ENCODE peak calls at places on chromosomes 13 and 19, in five cellular contexts. One of them, this sample, is unnamed.

GRCh38 chr19:38671654-38672053 is 24.2 kb downstream of the ACTN4 start:
- DNase-seq in PC-3: no peak
- DNase-seq in neuronal stem cell: no peak
- DNase-seq in hepatocyte: no peak
- DNase-seq in neural progenitor cell: no peak
- DNase-seq in this sample: peak

GRCh38 chr13:111978536-111978935 is 88.4 kb upstream of the SOX1 start:
- DNase-seq in PC-3: no peak
- DNase-seq in neuronal stem cell: no peak
- DNase-seq in hepatocyte: no peak
- DNase-seq in neural progenitor cell: no peak
- DNase-seq in this sample: no peak

GRCh38 chr13:33870046-33870668 is 52.2 kb downstream of the RFC3 start:
- DNase-seq in PC-3: no peak
- DNase-seq in neuronal stem cell: no peak
- DNase-seq in hepatocyte: no peak
- DNase-seq in neural progenitor cell: no peak
- DNase-seq in this sample: no peak

GRCh38 chr13:44274838-44275237 is 98.8 kb upstream of the SERP2 start:
- DNase-seq in PC-3: no peak
- DNase-seq in neuronal stem cell: no peak
- DNase-seq in hepatocyte: peak
- DNase-seq in neural progenitor cell: no peak
- DNase-seq in this sample: no peak

GRCh38 chr13:90918551-90918950 is 428.9 kb upstream of the MIR17HG start:
- DNase-seq in PC-3: peak
- DNase-seq in neuronal stem cell: no peak
- DNase-seq in hepatocyte: peak
- DNase-seq in neural progenitor cell: no peak
- DNase-seq in this sample: no peak

GRCh38 chr19:310781-311496 is 19.7 kb upstream of the PLPP2 start:
- DNase-seq in PC-3: no peak
- DNase-seq in neuronal stem cell: no peak
- DNase-seq in hepatocyte: no peak
- DNase-seq in neural progenitor cell: no peak
- DNase-seq in this sample: no peak

GRCh38 chr13:101465877-101466276 is 13.4 kb downstream of the ITGBL1 start:
- DNase-seq in PC-3: peak
- DNase-seq in neuronal stem cell: no peak
- DNase-seq in hepatocyte: no peak
- DNase-seq in neural progenitor cell: no peak
- DNase-seq in this sample: peak

GRCh38 chr13:113982296-113982661 is 8.4 kb upstream of the C13orf46 start:
- DNase-seq in PC-3: no peak
- DNase-seq in neuronal stem cell: no peak
- DNase-seq in hepatocyte: no peak
- DNase-seq in neural progenitor cell: no peak
- DNase-seq in this sample: no peak

GRCh38 chr19:45860359-45861259 is 2.3 kb downstream of the SYMPK start:
- DNase-seq in PC-3: peak
- DNase-seq in neuronal stem cell: no peak
- DNase-seq in hepatocyte: no peak
- DNase-seq in neural progenitor cell: no peak
- DNase-seq in this sample: no peak

GRCh38 chr19:3216874-3217273 is 7.6 kb upstream of the CELF5 start:
- DNase-seq in PC-3: no peak
- DNase-seq in neuronal stem cell: no peak
- DNase-seq in hepatocyte: no peak
- DNase-seq in neural progenitor cell: no peak
- DNase-seq in this sample: no peak

GRCh38 chr13:79317856-79318255 is 88.2 kb downstream of the RBM26 start:
- DNase-seq in PC-3: no peak
- DNase-seq in neuronal stem cell: no peak
- DNase-seq in hepatocyte: no peak
- DNase-seq in neural progenitor cell: no peak
- DNase-seq in this sample: no peak

GRCh38 chr19:5103061-5103701 is 134.3 kb downstream of the KDM4B start:
- DNase-seq in PC-3: no peak
- DNase-seq in neuronal stem cell: no peak
- DNase-seq in hepatocyte: peak
- DNase-seq in neural progenitor cell: no peak
- DNase-seq in this sample: peak

GRCh38 chr13:52319876-52320275 is 86.1 kb downstream of the THSD1 start:
- DNase-seq in PC-3: peak
- DNase-seq in neuronal stem cell: no peak
- DNase-seq in hepatocyte: no peak
- DNase-seq in neural progenitor cell: no peak
- DNase-seq in this sample: no peak

GRCh38 chr19:11507370-11508078 is 1.9 kb upstream of the ZNF653 start:
- DNase-seq in PC-3: no peak
- DNase-seq in neuronal stem cell: no peak
- DNase-seq in hepatocyte: no peak
- DNase-seq in neural progenitor cell: no peak
- DNase-seq in this sample: no peak

GRCh38 chr13:41854758-41855157 is 106.2 kb downstream of the VWA8 start:
- DNase-seq in PC-3: no peak
- DNase-seq in neuronal stem cell: no peak
- DNase-seq in hepatocyte: no peak
- DNase-seq in neural progenitor cell: no peak
- DNase-seq in this sample: no peak

GRCh38 chr13:31912641-31913401 is 118.8 kb upstream of the FRY start:
- DNase-seq in PC-3: peak
- DNase-seq in neuronal stem cell: no peak
- DNase-seq in hepatocyte: no peak
- DNase-seq in neural progenitor cell: no peak
- DNase-seq in this sample: no peak

GRCh38 chr19:8366121-8366581 is 2.2 kb downstream of the ANGPTL4 start:
- DNase-seq in PC-3: no peak
- DNase-seq in neuronal stem cell: no peak
- DNase-seq in hepatocyte: no peak
- DNase-seq in neural progenitor cell: no peak
- DNase-seq in this sample: no peak

GRCh38 chr19:11452814-11453335 is 17.4 kb downstream of the PRKCSH start:
- DNase-seq in PC-3: no peak
- DNase-seq in neuronal stem cell: no peak
- DNase-seq in hepatocyte: no peak
- DNase-seq in neural progenitor cell: no peak
- DNase-seq in this sample: no peak

GRCh38 chr13:104592127-104592526 is 1525.9 kb upstream of the SLC10A2 start:
- DNase-seq in PC-3: peak
- DNase-seq in neuronal stem cell: no peak
- DNase-seq in hepatocyte: peak
- DNase-seq in neural progenitor cell: no peak
- DNase-seq in this sample: peak

GRCh38 chr19:45508931-45509691 is 1.8 kb downstream of the VASP start:
- DNase-seq in PC-3: peak
- DNase-seq in neuronal stem cell: peak
- DNase-seq in hepatocyte: peak
- DNase-seq in neural progenitor cell: peak
- DNase-seq in this sample: peak

GRCh38 chr19:34497112-34497805 is 15.7 kb downstream of the WTIP start:
- DNase-seq in PC-3: no peak
- DNase-seq in neuronal stem cell: no peak
- DNase-seq in hepatocyte: no peak
- DNase-seq in neural progenitor cell: no peak
- DNase-seq in this sample: no peak

GRCh38 chr19:14349426-14349825 is 31.8 kb upstream of the ADGRE5 start:
- DNase-seq in PC-3: no peak
- DNase-seq in neuronal stem cell: no peak
- DNase-seq in hepatocyte: no peak
- DNase-seq in neural progenitor cell: no peak
- DNase-seq in this sample: no peak

GRCh38 chr13:72727417-72728289 is at the start of the genes BORA and MZT1:
- DNase-seq in PC-3: peak
- DNase-seq in neuronal stem cell: peak
- DNase-seq in hepatocyte: peak
- DNase-seq in neural progenitor cell: peak
- DNase-seq in this sample: peak

GRCh38 chr13:72728290-72728605 is 525 bp downstream of the BORA start:
- DNase-seq in PC-3: no peak
- DNase-seq in neuronal stem cell: no peak
- DNase-seq in hepatocyte: no peak
- DNase-seq in neural progenitor cell: no peak
- DNase-seq in this sample: peak

DNA sequence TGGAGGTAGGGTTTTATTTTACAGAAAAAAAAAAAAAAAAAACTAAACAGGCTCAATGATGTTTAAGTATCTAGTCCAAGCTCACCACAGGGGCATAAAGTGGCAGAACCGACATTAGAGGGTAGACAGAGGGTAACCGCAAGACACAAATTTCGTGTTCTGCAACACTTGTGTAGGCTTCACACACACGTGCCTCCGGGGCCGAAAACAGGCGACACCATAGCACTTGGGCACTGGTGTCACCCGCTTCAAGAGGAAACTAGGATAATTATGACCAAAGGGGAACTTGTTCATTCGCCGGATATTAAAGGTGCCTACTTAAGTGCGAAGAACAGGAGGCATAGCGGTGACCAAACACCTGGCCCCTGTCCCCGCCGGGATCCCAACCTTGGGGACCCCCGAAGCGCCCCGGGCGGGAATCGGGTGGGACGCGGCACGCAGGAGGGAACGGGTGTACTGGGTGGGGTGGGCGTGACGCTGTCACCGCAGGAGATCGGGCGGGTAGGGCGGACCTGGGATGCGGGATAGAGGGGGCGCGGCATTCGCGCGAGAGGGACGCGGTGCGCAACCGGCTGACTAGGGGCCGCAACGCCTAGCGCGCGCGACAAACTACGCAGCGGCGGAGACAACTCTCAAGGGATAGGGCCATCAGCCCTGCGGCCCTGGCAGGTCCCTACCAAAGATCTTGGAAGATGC is 560 bp downstream of the MZT1 start:
- DNase-seq in PC-3: peak
- DNase-seq in neuronal stem cell: peak
- DNase-seq in hepatocyte: peak
- DNase-seq in neural progenitor cell: peak
- DNase-seq in this sample: no peak
- H3K4me2 ChIP-seq in PC-3: peak
- H3K4me2 ChIP-seq in neuronal stem cell: peak
- H3K4me2 ChIP-seq in hepatocyte: peak
- H3K4me2 ChIP-seq in neural progenitor cell: peak
- H3K4me2 ChIP-seq in this sample: peak

GRCh38 chr19:50768289-50768688 is 2.0 kb upstream of the GPR32 start:
- DNase-seq in PC-3: no peak
- DNase-seq in neuronal stem cell: no peak
- DNase-seq in hepatocyte: no peak
- DNase-seq in neural progenitor cell: no peak
- DNase-seq in this sample: no peak
- H3K4me2 ChIP-seq in PC-3: no peak
- H3K4me2 ChIP-seq in neuronal stem cell: no peak
- H3K4me2 ChIP-seq in hepatocyte: no peak
- H3K4me2 ChIP-seq in neural progenitor cell: no peak
- H3K4me2 ChIP-seq in this sample: no peak

GRCh38 chr13:75365724-75366173 is 116.2 kb downstream of the TBC1D4 start:
- DNase-seq in PC-3: peak
- DNase-seq in neuronal stem cell: no peak
- DNase-seq in hepatocyte: no peak
- DNase-seq in neural progenitor cell: no peak
- DNase-seq in this sample: peak

GRCh38 chr13:75363371-75363770 is 118.6 kb downstream of the TBC1D4 start:
- DNase-seq in PC-3: no peak
- DNase-seq in neuronal stem cell: no peak
- DNase-seq in hepatocyte: no peak
- DNase-seq in neural progenitor cell: no peak
- DNase-seq in this sample: no peak

GRCh38 chr13:75368167-75368566 is 113.8 kb downstream of the TBC1D4 start:
- DNase-seq in PC-3: peak
- DNase-seq in neuronal stem cell: no peak
- DNase-seq in hepatocyte: peak
- DNase-seq in neural progenitor cell: no peak
- DNase-seq in this sample: peak

GRCh38 chr13:75364131-75364713 is 117.7 kb downstream of the TBC1D4 start:
- DNase-seq in PC-3: peak
- DNase-seq in neuronal stem cell: no peak
- DNase-seq in hepatocyte: peak
- DNase-seq in neural progenitor cell: no peak
- DNase-seq in this sample: peak

GRCh38 chr13:75366380-75367280 is 115.3 kb downstream of the TBC1D4 start:
- DNase-seq in PC-3: no peak
- DNase-seq in neuronal stem cell: no peak
- DNase-seq in hepatocyte: no peak
- DNase-seq in neural progenitor cell: no peak
- DNase-seq in this sample: peak
- H3K4me2 ChIP-seq in PC-3: peak
- H3K4me2 ChIP-seq in neuronal stem cell: no peak
- H3K4me2 ChIP-seq in hepatocyte: no peak
- H3K4me2 ChIP-seq in neural progenitor cell: no peak
- H3K4me2 ChIP-seq in this sample: peak

GRCh38 chr19:29577662-29577963 is 28.5 kb upstream of the POP4 start:
- DNase-seq in PC-3: no peak
- DNase-seq in neuronal stem cell: no peak
- DNase-seq in hepatocyte: no peak
- DNase-seq in neural progenitor cell: no peak
- DNase-seq in this sample: no peak

GRCh38 chr19:29578349-29578748 is 27.7 kb upstream of the POP4 start:
- DNase-seq in PC-3: no peak
- DNase-seq in neuronal stem cell: no peak
- DNase-seq in hepatocyte: no peak
- DNase-seq in neural progenitor cell: no peak
- DNase-seq in this sample: no peak

GRCh38 chr19:29579308-29579910 is 26.7 kb upstream of the POP4 start:
- DNase-seq in PC-3: no peak
- DNase-seq in neuronal stem cell: no peak
- DNase-seq in hepatocyte: no peak
- DNase-seq in neural progenitor cell: no peak
- DNase-seq in this sample: no peak

GRCh38 chr19:29576043-29576442 is 30.0 kb upstream of the POP4 start:
- DNase-seq in PC-3: no peak
- DNase-seq in neuronal stem cell: no peak
- DNase-seq in hepatocyte: no peak
- DNase-seq in neural progenitor cell: no peak
- DNase-seq in this sample: no peak

GRCh38 chr19:29576761-29577661 is 29.1 kb upstream of the POP4 start:
- DNase-seq in PC-3: no peak
- DNase-seq in neuronal stem cell: no peak
- DNase-seq in hepatocyte: no peak
- DNase-seq in neural progenitor cell: no peak
- DNase-seq in this sample: no peak
- H3K4me2 ChIP-seq in PC-3: no peak
- H3K4me2 ChIP-seq in neuronal stem cell: no peak
- H3K4me2 ChIP-seq in hepatocyte: no peak
- H3K4me2 ChIP-seq in neural progenitor cell: no peak
- H3K4me2 ChIP-seq in this sample: no peak

GRCh38 chr13:50361282-50361681 is 346.0 kb downstream of the KCNRG start:
- DNase-seq in PC-3: no peak
- DNase-seq in neuronal stem cell: no peak
- DNase-seq in hepatocyte: no peak
- DNase-seq in neural progenitor cell: no peak
- DNase-seq in this sample: no peak

GRCh38 chr13:50365300-50365682 is 350.0 kb downstream of the KCNRG start:
- DNase-seq in PC-3: no peak
- DNase-seq in neuronal stem cell: no peak
- DNase-seq in hepatocyte: no peak
- DNase-seq in neural progenitor cell: no peak
- DNase-seq in this sample: peak

GRCh38 chr13:50369646-50370045 is 354.4 kb downstream of the KCNRG start:
- DNase-seq in PC-3: no peak
- DNase-seq in neuronal stem cell: no peak
- DNase-seq in hepatocyte: no peak
- DNase-seq in neural progenitor cell: no peak
- DNase-seq in this sample: no peak

GRCh38 chr13:50366488-50367174 is 351.4 kb downstream of the KCNRG start:
- DNase-seq in PC-3: peak
- DNase-seq in neuronal stem cell: no peak
- DNase-seq in hepatocyte: no peak
- DNase-seq in neural progenitor cell: no peak
- DNase-seq in this sample: peak

GRCh38 chr13:50365683-50366391 is 350.6 kb downstream of the KCNRG start:
- DNase-seq in PC-3: peak
- DNase-seq in neuronal stem cell: no peak
- DNase-seq in hepatocyte: peak
- DNase-seq in neural progenitor cell: no peak
- DNase-seq in this sample: peak
- H3K4me2 ChIP-seq in PC-3: peak
- H3K4me2 ChIP-seq in neuronal stem cell: no peak
- H3K4me2 ChIP-seq in hepatocyte: peak
- H3K4me2 ChIP-seq in neural progenitor cell: no peak
- H3K4me2 ChIP-seq in this sample: peak

This sample was measured in endothelial cell of umbilical vein.